ENCODE peak calls at places on chromosomes 1 and 21, in six cellular contexts. E is cardiac fibroblast, U is lower leg skin, D is natural killer cell, N is PC-3, F is AG04450. W is an unnamed sample.

GRCh38 chr21:25878334-25878733 is 143.6 kb downstream of the GABPA start:
- DNase-seq in E (peak; percentile 25), U (no peak), D (no peak), N (peak; percentile 81), F (no peak), W (no peak)

GRCh38 chr1:225596152-225596551 is 56.8 kb downstream of the ENAH start:
- DNase-seq in E (peak; percentile 26), U (no peak), D (no peak), N (peak; percentile 32), F (no peak), W (no peak)

GRCh38 chr1:235996048-235996785 is 68.7 kb downstream of the NID1 start:
- DNase-seq in E (no peak), U (no peak), D (no peak), N (no peak), F (no peak), W (no peak)

GRCh38 chr1:103416681-103417318 is 108.7 kb upstream of the RNPC3 start:
- DNase-seq in E (peak; percentile 3), U (no peak), D (no peak), N (no peak), F (no peak), W (no peak)

GRCh38 chr1:210792703-210793102 is 341.2 kb downstream of the KCNH1 start:
- DNase-seq in E (peak; percentile 53), U (no peak), D (no peak), N (peak; percentile 68), F (peak; percentile 43), W (no peak)

GRCh38 chr1:64263335-64263734 is 59.9 kb downstream of the UBE2U start:
- DNase-seq in E (peak; percentile 20), U (peak; percentile 56), D (no peak), N (peak; percentile 29), F (no peak), W (no peak)

GRCh38 chr1:197213193-197213592 is 54.9 kb upstream of the CRB1 start:
- DNase-seq in E (no peak), U (no peak), D (no peak), N (no peak), F (no peak), W (no peak)

GRCh38 chr1:209199822-209200221 is 383.7 kb upstream of the CAMK1G start:
- DNase-seq in E (no peak), U (no peak), D (no peak), N (no peak), F (no peak), W (no peak)

GRCh38 chr1:53621144-53621543 is 117.8 kb downstream of the GLIS1 start:
- DNase-seq in E (no peak), U (no peak), D (peak; percentile 0), N (no peak), F (no peak), W (no peak)

GRCh38 chr1:221839794-221840395 is 98.0 kb upstream of the DUSP10 start:
- DNase-seq in E (peak; percentile 96), U (peak; percentile 84), D (peak; percentile 86), N (peak; percentile 97), F (no peak), W (no peak)

GRCh38 chr1:228155596-228156517 is 6.1 kb downstream of the GJC2 start:
- DNase-seq in E (no peak), U (no peak), D (no peak), N (no peak), F (no peak), W (no peak)

GRCh38 chr1:100795646-100795985 is 76.1 kb downstream of the VCAM1 start:
- DNase-seq in E (no peak), U (no peak), D (no peak), N (no peak), F (no peak), W (no peak)

GRCh38 chr1:58689167-58689566 is 10.7 kb downstream of the MYSM1 start:
- DNase-seq in E (no peak), U (no peak), D (no peak), N (no peak), F (no peak), W (no peak)

GRCh38 chr1:207888647-207889046 is 22.3 kb downstream of the CD34 start:
- DNase-seq in E (peak; percentile 81), U (peak; percentile 65), D (no peak), N (no peak), F (no peak), W (no peak)

GRCh38 chr1:109516872-109517271 is 7.3 kb upstream of the AMIGO1 start:
- DNase-seq in E (no peak), U (no peak), D (no peak), N (no peak), F (no peak), W (no peak)

DNA sequence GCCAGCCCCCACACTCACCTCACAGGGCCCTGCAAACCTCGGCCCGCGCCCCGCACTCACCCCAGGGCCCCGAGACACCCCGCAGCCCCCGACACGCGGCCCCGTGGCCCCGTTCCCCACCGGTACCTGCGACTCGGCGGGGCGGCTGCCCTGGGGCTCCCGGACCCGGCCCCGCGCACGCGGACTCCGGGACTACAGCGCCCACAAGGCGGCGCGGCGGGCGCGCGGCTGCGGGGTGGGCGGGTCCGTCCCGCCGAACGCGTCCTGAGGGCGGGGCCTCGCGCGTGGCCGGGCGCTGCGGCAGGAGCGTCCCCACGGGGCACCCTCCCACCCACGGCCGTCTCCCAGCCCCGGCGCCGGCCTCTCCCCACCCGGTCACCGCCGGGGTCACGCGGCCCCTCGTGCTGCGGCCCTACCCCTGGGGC is at the start of gene SLC19A1:
- DNase-seq in E (peak; percentile 43), U (peak; percentile 23), D (peak; percentile 72), N (peak; percentile 77), F (no peak), W (peak; percentile 23)
- TF ChIP-seq CTCF in E (no peak), U (no peak), D (peak; percentile 54), N (no peak), F (peak; percentile 36), W (no peak)

DNA sequence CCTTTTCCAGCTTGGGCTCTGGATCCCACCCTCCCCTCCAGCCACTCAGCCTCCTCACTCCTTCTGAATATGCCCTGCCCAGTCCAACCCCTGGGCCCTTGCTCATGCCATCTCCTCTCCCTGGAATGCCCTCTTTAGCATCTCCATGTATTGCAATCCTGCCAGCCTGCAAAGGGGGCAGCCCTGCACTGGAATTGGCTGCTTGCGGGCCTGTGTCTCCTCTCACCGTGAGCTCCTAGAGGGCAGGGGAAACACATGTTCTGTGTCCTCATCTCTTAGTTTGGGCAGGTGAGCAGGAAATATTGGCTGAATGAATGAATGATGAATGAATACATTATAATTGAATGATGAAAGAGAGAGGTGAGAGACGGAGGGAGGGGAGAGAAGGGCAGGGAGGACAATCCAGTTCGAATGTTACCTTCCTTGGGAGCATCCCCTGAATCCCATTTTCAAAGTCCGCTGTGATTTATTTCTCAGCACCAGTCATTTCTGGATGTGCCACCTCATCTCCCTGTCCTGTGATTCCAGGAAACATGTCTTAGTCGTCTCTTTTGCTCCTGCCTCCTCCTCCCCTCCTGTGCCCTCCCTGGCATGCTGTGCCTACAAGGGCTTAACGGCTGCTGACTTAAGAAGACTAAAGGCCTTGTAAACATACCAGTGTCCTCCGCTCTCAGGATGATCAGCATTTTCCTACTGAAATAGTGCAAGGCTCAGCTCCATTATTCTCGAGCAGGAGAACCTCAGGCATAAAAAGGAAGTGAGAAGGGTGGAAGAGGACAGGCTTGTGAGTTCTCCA is 61.4 kb upstream of the RUNX3 start:
- DNase-seq in E (no peak), U (no peak), D (no peak), N (no peak), F (no peak), W (no peak)
- TF ChIP-seq CTCF in E (no peak), U (no peak), D (no peak), N (peak; percentile 22), F (no peak), W (no peak)

GRCh38 chr1:39472826-39473225 is 18.6 kb upstream of the BMP8A start:
- DNase-seq in E (no peak), U (no peak), D (no peak), N (no peak), F (no peak), W (no peak)

GRCh38 chr1:39474810-39475209 is 16.6 kb upstream of the BMP8A start:
- DNase-seq in E (no peak), U (no peak), D (no peak), N (no peak), F (no peak), W (no peak)

GRCh38 chr1:39470040-39470439 is 21.4 kb upstream of the BMP8A start:
- DNase-seq in E (no peak), U (no peak), D (no peak), N (no peak), F (no peak), W (no peak)

DNA sequence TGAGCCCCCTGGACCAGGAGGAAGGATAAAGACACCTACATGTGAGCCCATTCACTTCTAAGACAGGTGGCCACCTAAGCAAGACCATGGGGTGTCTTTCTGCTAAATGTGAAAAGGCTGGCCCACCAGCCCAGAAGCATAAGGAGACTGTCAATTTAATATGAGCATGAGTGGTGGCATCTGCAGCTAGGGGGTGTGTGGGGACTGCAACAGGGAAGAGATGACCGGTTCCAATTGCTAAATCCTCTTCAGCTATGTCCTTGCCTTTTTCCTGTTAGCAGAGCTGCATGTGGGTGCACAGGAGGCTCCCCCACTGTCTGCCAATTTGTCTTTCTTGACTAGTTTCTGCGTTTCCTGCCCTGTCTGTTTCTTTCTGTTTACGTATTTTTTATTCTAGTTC is 22.3 kb upstream of the BMP8A start:
- DNase-seq in E (no peak), U (no peak), D (no peak), N (no peak), F (no peak), W (no peak)
- TF ChIP-seq CTCF in E (no peak), U (no peak), D (no peak), N (no peak), F (no peak), W (no peak)

GRCh38 chr1:93845554-93846150 is 33.4 kb downstream of the DNTTIP2 start:
- DNase-seq in E (peak; percentile 94), U (peak; percentile 17), D (no peak), N (peak; percentile 83), F (peak; percentile 86), W (no peak)

GRCh38 chr1:93842750-93843500 is 36.1 kb downstream of the DNTTIP2 start:
- DNase-seq in E (peak; percentile 55), U (no peak), D (no peak), N (peak; percentile 38), F (peak; percentile 10), W (no peak)

GRCh38 chr1:93846151-93846928 is 32.7 kb downstream of the DNTTIP2 start:
- DNase-seq in E (peak; percentile 81), U (peak; percentile 85), D (peak; percentile 84), N (peak; percentile 80), F (peak; percentile 49), W (peak; percentile 63)

GRCh38 chr1:93841771-93842170 is 37.2 kb downstream of the DNTTIP2 start:
- DNase-seq in E (no peak), U (no peak), D (no peak), N (no peak), F (no peak), W (no peak)

DNA sequence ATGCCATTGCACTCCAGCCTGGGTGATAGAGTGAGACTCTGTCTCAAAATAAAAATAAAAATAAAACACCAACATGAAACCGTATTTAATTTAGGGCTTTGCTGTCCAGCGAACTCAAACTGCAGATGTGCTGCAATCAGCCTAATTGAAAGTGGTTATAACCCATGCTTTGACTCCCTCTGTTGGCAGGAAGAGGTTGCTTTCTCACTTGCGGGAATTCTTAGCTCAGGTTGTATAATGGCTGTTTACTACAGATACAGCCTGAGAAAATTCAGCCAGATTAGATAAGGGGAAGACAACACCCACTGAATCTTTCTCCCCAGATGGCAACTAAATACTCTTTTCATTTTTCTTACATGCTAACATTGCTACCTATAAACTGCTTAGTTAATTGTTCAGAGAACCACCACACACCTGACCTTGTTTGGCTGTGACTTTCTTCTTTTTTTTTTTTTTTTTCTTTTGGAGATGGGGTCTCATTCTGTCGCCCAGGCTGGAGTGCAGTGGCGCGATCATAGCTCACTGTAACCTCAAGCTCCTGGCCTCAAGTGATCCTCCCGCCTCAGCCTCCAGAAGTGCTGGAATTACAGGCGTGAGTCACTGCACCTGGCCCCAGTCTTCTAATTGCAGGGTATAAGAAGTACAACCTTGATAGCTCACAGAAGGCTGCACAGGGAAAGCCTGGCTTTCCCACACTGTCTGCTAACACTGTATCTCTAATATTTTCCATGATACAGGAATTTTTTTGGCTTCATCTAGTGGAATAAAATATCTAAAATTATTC is 34.6 kb downstream of the DNTTIP2 start:
- DNase-seq in E (peak; percentile 89), U (peak; percentile 49), D (no peak), N (peak; percentile 85), F (peak; percentile 62), W (no peak)
- TF ChIP-seq CTCF in E (peak; percentile 84), U (no peak), D (peak; percentile 56), N (peak; percentile 86), F (peak; percentile 91), W (no peak)

W was measured in omental fat pad.